ENCODE peak calls at places on chromosomes 11 and 22, in eight cellular contexts. One of them, this sample, is unnamed.

GRCh38 chr22:38041760-38042584 is 15.2 kb upstream of the PICK1 start:
- DNase-seq in Calu3: no peak
- DNase-seq in C1 segment of cervical spinal cord: no peak
- DNase-seq in mucosa of gallbladder: no peak
- DNase-seq in M059J: no peak
- DNase-seq in SK-N-SH: no peak
- DNase-seq in NCI-H1436: no peak
- DNase-seq in IMR-90: no peak
- DNase-seq in this sample: no peak

GRCh38 chr11:31958086-31958735 is 132.7 kb upstream of the RCN1 start:
- DNase-seq in SK-N-SH: peak
- DNase-seq in mucosa of gallbladder: no peak
- DNase-seq in IMR-90: peak
- DNase-seq in NCI-H1436: peak
- DNase-seq in Calu3: peak
- DNase-seq in C1 segment of cervical spinal cord: peak
- DNase-seq in M059J: peak
- DNase-seq in this sample: peak

GRCh38 chr22:39214383-39215069 is 30.3 kb downstream of the PDGFB start:
- DNase-seq in mucosa of gallbladder: no peak
- DNase-seq in C1 segment of cervical spinal cord: no peak
- DNase-seq in IMR-90: peak
- DNase-seq in NCI-H1436: no peak
- DNase-seq in M059J: peak
- DNase-seq in SK-N-SH: no peak
- DNase-seq in Calu3: peak
- DNase-seq in this sample: no peak

GRCh38 chr11:93849751-93850584 is 450 bp downstream of the VSTM5 start:
- DNase-seq in C1 segment of cervical spinal cord: no peak
- DNase-seq in SK-N-SH: peak
- DNase-seq in NCI-H1436: peak
- DNase-seq in Calu3: peak
- DNase-seq in M059J: peak
- DNase-seq in IMR-90: no peak
- DNase-seq in mucosa of gallbladder: no peak
- DNase-seq in this sample: no peak

GRCh38 chr22:44245438-44245837 is 64.7 kb downstream of the PARVG start:
- DNase-seq in C1 segment of cervical spinal cord: no peak
- DNase-seq in SK-N-SH: no peak
- DNase-seq in NCI-H1436: no peak
- DNase-seq in mucosa of gallbladder: peak
- DNase-seq in Calu3: no peak
- DNase-seq in M059J: no peak
- DNase-seq in IMR-90: no peak
- DNase-seq in this sample: no peak

GRCh38 chr22:23834830-23835772 is 3.7 kb downstream of the DERL3 start:
- DNase-seq in mucosa of gallbladder: no peak
- DNase-seq in M059J: no peak
- DNase-seq in SK-N-SH: peak
- DNase-seq in IMR-90: no peak
- DNase-seq in Calu3: no peak
- DNase-seq in NCI-H1436: no peak
- DNase-seq in C1 segment of cervical spinal cord: peak
- DNase-seq in this sample: no peak

GRCh38 chr11:10688401-10688800 is 5.2 kb downstream of the IRAG1 start:
- DNase-seq in NCI-H1436: no peak
- DNase-seq in Calu3: peak
- DNase-seq in C1 segment of cervical spinal cord: no peak
- DNase-seq in M059J: peak
- DNase-seq in IMR-90: peak
- DNase-seq in mucosa of gallbladder: no peak
- DNase-seq in SK-N-SH: no peak
- DNase-seq in this sample: no peak

GRCh38 chr11:100776212-100776896 is 89.3 kb downstream of the ARHGAP42 start:
- DNase-seq in NCI-H1436: no peak
- DNase-seq in SK-N-SH: no peak
- DNase-seq in mucosa of gallbladder: peak
- DNase-seq in M059J: peak
- DNase-seq in C1 segment of cervical spinal cord: no peak
- DNase-seq in Calu3: peak
- DNase-seq in IMR-90: peak
- DNase-seq in this sample: no peak

GRCh38 chr11:35162795-35163194 is 23.8 kb downstream of the CD44 start:
- DNase-seq in IMR-90: peak
- DNase-seq in mucosa of gallbladder: no peak
- DNase-seq in NCI-H1436: no peak
- DNase-seq in C1 segment of cervical spinal cord: no peak
- DNase-seq in SK-N-SH: no peak
- DNase-seq in M059J: peak
- DNase-seq in Calu3: no peak
- DNase-seq in this sample: no peak